ENCODE peak calls at places on chromosomes 3 and 15, in five cellular contexts. S is KBM-7, X is amniotic stem cell, M is AG08395, J is foreskin keratinocyte. V is an unnamed sample.

GRCh38 chr3:46312996-46313395 is 40.9 kb upstream of the CCR2 start:
- DNase-seq in S (peak), X (no peak), M (no peak), J (peak), V (no peak)

GRCh38 chr3:30596161-30596560 is 10.2 kb upstream of the TGFBR2 start:
- DNase-seq in S (no peak), X (no peak), M (no peak), J (peak), V (no peak)

GRCh38 chr15:98381446-98381845 is 266.9 kb upstream of the IGF1R start:
- DNase-seq in S (no peak), X (no peak), M (no peak), J (peak), V (no peak)

GRCh38 chr15:80403712-80404056 is 498 bp upstream of the ARNT2 start:
- DNase-seq in S (no peak), X (no peak), M (no peak), J (no peak), V (no peak)

GRCh38 chr15:99015677-99016568 is 8.3 kb upstream of the PGPEP1L start:
- DNase-seq in S (no peak), X (no peak), M (no peak), J (no peak), V (no peak)

GRCh38 chr3:17799312-17799711 is 56.9 kb upstream of the TBC1D5 start:
- DNase-seq in S (no peak), X (no peak), M (no peak), J (no peak), V (no peak)

GRCh38 chr3:49707113-49707480 is 12.4 kb downstream of the AMIGO3 start:
- DNase-seq in S (no peak), X (no peak), M (peak), J (peak), V (no peak)

GRCh38 chr15:59550520-59550919 is 61.1 kb upstream of the GCNT3 start:
- DNase-seq in S (no peak), X (no peak), M (no peak), J (no peak), V (no peak)

GRCh38 chr3:171334465-171334811 is 125.8 kb downstream of the TNIK start:
- DNase-seq in S (no peak), X (no peak), M (no peak), J (no peak), V (peak)

GRCh38 chr3:194380300-194380699 is 10.8 kb upstream of the LRRC15 start:
- DNase-seq in S (no peak), X (no peak), M (no peak), J (no peak), V (no peak)

GRCh38 chr15:69834756-69835155 is 263.0 kb downstream of the TLE3 start:
- DNase-seq in S (no peak), X (no peak), M (no peak), J (no peak), V (no peak)

GRCh38 chr3:134378384-134378783 is 4.1 kb upstream of the AMOTL2 start:
- DNase-seq in S (peak), X (no peak), M (no peak), J (no peak), V (no peak)

GRCh38 chr3:42814914-42815507 is 5.8 kb downstream of the ACKR2 start:
- DNase-seq in S (no peak), X (no peak), M (no peak), J (no peak), V (no peak)

GRCh38 chr3:45180899-45181298 is 34.7 kb upstream of the CDCP1 start:
- DNase-seq in S (no peak), X (no peak), M (no peak), J (no peak), V (no peak)

GRCh38 chr15:76566276-76566675 is 229.7 kb downstream of the ISL2 start:
- DNase-seq in S (no peak), X (no peak), M (no peak), J (no peak), V (no peak)

GRCh38 chr3:66195347-66195783 is 25.4 kb upstream of the SLC25A26 start:
- DNase-seq in S (no peak), X (no peak), M (peak), J (peak), V (peak)

GRCh38 chr15:94610069-94610863 is 378.9 kb downstream of the MCTP2 start:
- DNase-seq in S (no peak), X (no peak), M (no peak), J (no peak), V (no peak)

GRCh38 chr3:124266517-124266916 is 274.6 kb upstream of the ROPN1 start:
- DNase-seq in S (no peak), X (no peak), M (no peak), J (no peak), V (peak)

GRCh38 chr3:38131621-38132369 is 5.1 kb downstream of the ACAA1 start:
- DNase-seq in S (peak), X (no peak), M (no peak), J (no peak), V (no peak)

GRCh38 chr3:123261666-123262065 is 59.9 kb downstream of the SEC22A start:
- DNase-seq in S (no peak), X (no peak), M (no peak), J (no peak), V (no peak)

GRCh38 chr15:28885630-28886430 is at the start of gene APBA2:
- DNase-seq in S (no peak), X (no peak), M (no peak), J (peak), V (no peak)

GRCh38 chr15:83980637-83981036 is 254.9 kb upstream of the GOLGA6L4 start:
- DNase-seq in S (no peak), X (no peak), M (no peak), J (no peak), V (no peak)

GRCh38 chr15:82315519-82316246 is 33.6 kb downstream of the GOLGA6L10 start:
- DNase-seq in S (no peak), X (no peak), M (no peak), J (no peak), V (no peak)

GRCh38 chr3:177694316-177694715 is 497.0 kb upstream of the TBL1XR1 start:
- DNase-seq in S (peak), X (no peak), M (peak), J (no peak), V (no peak)

GRCh38 chr3:86937306-86937791 is 53.6 kb downstream of the VGLL3 start:
- DNase-seq in S (no peak), X (peak), M (peak), J (peak), V (no peak)

GRCh38 chr3:79497447-79498111 is 270.2 kb downstream of the ROBO1 start:
- DNase-seq in S (peak), X (no peak), M (peak), J (no peak), V (no peak)

GRCh38 chr3:31941230-31941632 is 39.8 kb downstream of the OSBPL10 start:
- DNase-seq in S (no peak), X (no peak), M (no peak), J (no peak), V (no peak)

GRCh38 chr3:127458698-127459097 is 131.8 kb downstream of the TPRA1 start:
- DNase-seq in S (peak), X (no peak), M (no peak), J (no peak), V (no peak)

GRCh38 chr15:24966364-24967103 is 11.7 kb downstream of the SNRPN start:
- DNase-seq in S (no peak), X (no peak), M (no peak), J (peak), V (no peak)

GRCh38 chr3:27311400-27311799 is 57.8 kb downstream of the NEK10 start:
- DNase-seq in S (peak), X (peak), M (peak), J (peak), V (no peak)

GRCh38 chr3:187112934-187113793 is 26.1 kb downstream of the RPL39L start:
- DNase-seq in S (peak), X (no peak), M (peak), J (peak), V (no peak)

GRCh38 chr15:83107841-83108181 is 366 bp downstream of the TM6SF1 start:
- DNase-seq in S (no peak), X (no peak), M (no peak), J (no peak), V (no peak)

GRCh38 chr3:96814581-96815567 is at the start of gene EPHA6:
- DNase-seq in S (peak), X (no peak), M (peak), J (no peak), V (no peak)

V was measured in NCI-H774.